ENCODE peak calls at places on chromosomes 6 and 20, in four cellular contexts. A is A549, K is HCT116, N is adrenal gland. J is an unnamed sample.

GRCh38 chr20:15111654-15112053 is 774.2 kb upstream of the FLRT3 start:
- DNase-seq in N (no peak), K (no peak), A (no peak), J (no peak)

GRCh38 chr6:17583811-17584210 is 16.3 kb upstream of the FAM8A1 start:
- DNase-seq in K (no peak), A (no peak), N (no peak), J (no peak)

GRCh38 chr20:17614176-17614811 is 44.4 kb downstream of the DSTN start:
- DNase-seq in K (no peak), A (peak; percentile 51), N (peak; percentile 54), J (peak; percentile 5)

GRCh38 chr6:67667640-67668422 is 967.3 kb upstream of the ADGRB3 start:
- DNase-seq in N (no peak), A (no peak), K (no peak), J (no peak)

GRCh38 chr6:105550961-105551625 is 148.2 kb upstream of the PREP start:
- DNase-seq in A (no peak), N (no peak), K (no peak), J (no peak)

GRCh38 chr20:56247954-56248782 is at the start of gene MC3R:
- DNase-seq in N (peak; percentile 56), K (peak; percentile 35), A (peak; percentile 63), J (peak; percentile 19)

GRCh38 chr6:42104807-42105713 is 37.4 kb downstream of the C6orf132 start:
- DNase-seq in N (no peak), K (no peak), A (no peak), J (no peak)

GRCh38 chr20:50256577-50256976 is 65.9 kb downstream of the CEBPB start:
- DNase-seq in A (no peak), N (no peak), K (no peak), J (no peak)

GRCh38 chr20:753897-754635 is 14.2 kb downstream of the SLC52A3 start:
- DNase-seq in A (no peak), K (no peak), N (no peak), J (no peak)

GRCh38 chr20:58571942-58572666 is 56.9 kb upstream of the APCDD1L start:
- DNase-seq in N (no peak), K (no peak), A (no peak), J (no peak)

GRCh38 chr6:44735631-44735963 is 348.1 kb downstream of the CDC5L start:
- DNase-seq in K (no peak), N (no peak), A (no peak), J (no peak)

GRCh38 chr20:56826971-56827645 is 198.0 kb downstream of the TFAP2C start:
- DNase-seq in K (no peak), N (no peak), A (peak; percentile 16), J (no peak)

GRCh38 chr6:79724816-79725215 is 93.7 kb downstream of the SH3BGRL2 start:
- DNase-seq in K (no peak), A (no peak), N (no peak), J (no peak)

GRCh38 chr20:50041238-50041915 is 58.6 kb downstream of the SNAI1 start:
- DNase-seq in N (no peak), K (no peak), A (no peak), J (no peak)

DNA sequence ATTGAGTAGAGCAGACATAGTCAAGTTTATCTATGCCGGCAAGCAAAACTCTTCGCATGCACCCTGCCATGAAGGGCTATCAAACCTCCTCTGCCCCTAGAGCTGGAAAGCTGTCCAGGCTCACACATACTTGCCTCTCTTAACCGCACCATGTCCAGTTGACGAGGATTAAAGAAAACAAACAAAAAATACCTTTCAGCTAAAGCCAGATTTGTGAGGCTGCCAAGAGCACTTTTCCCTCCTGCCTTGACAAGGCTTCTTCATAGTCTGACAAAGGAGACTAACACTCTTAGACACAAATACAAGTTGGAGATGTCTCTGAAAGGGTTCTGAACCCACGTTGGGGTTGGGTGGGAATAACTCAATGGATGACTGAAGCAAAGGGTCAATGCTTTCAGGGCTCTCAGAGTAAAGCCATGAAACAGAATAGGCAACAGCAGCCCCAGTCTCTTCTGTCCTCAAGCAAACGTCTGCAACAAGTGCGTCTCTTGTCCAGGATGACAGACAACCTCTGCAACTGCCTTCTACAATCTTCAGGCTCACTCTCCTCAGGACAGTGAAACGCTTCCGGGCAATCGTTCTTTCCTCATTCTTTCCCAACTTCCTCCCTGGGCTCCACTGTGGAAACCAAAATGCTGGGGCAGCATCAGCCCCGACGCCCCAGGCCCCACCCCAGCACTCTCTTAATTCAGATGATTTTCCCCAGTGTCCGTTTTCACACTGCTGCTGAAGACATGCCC is 57.8 kb downstream of the AGPAT4 start:
- DNase-seq in A (no peak), K (no peak), N (no peak), J (no peak)
- TF ChIP-seq POLR2A in A (no peak), K (no peak), N (no peak), J (no peak)

DNA sequence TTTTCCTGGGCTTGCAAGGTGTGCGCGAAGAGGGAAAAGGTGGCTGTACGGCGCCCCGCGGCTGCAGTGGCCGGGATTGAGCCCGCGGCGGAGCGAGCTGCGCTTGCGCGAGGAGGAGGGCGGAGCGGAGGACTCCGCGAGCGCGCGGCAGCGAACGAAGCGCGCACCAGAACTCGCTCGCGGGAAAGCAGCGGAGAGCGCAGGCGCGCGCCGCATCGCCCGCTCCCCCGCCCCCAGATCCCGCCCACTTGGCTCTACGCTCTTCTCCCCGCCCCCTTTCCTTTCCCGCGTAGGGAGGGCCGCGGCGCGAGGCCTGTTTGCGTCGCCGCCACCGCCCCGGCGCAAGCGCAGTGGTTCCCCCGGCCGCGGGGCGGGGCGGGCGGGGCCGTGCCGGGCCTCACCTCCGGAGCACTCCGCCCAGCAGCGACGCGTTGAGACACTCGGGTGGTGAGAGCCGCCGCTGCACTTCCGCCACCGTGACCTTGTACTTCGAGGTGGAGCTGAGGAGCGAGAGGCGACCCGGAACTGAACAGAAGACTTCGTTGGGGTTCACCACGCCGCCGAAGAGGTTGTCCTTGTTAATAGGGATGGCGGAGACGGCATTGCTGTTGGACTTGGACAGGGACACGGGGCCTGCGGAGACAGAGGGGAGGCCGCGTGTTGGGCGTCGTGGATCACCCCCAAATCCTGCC is 10.6 kb downstream of the TFAP2A start:
- DNase-seq in K (peak; percentile 92), A (peak; percentile 98), N (peak; percentile 92), J (peak; percentile 86)
- TF ChIP-seq POLR2A in K (peak; percentile 69), A (peak; percentile 49), N (peak; percentile 4), J (peak; percentile 70)

GRCh38 chr20:38146628-38147027 is 18.4 kb downstream of the TGM2 start:
- DNase-seq in N (no peak), K (no peak), A (no peak), J (no peak)

GRCh38 chr20:38147751-38148150 is 17.3 kb downstream of the TGM2 start:
- DNase-seq in N (no peak), K (no peak), A (no peak), J (no peak)

GRCh38 chr20:38148328-38149102 is 16.6 kb downstream of the TGM2 start:
- DNase-seq in A (no peak), N (no peak), K (no peak), J (no peak)

GRCh38 chr20:38146156-38146555 is 18.9 kb downstream of the TGM2 start:
- DNase-seq in N (no peak), A (no peak), K (no peak), J (no peak)

GRCh38 chr20:38147166-38147565 is 17.9 kb downstream of the TGM2 start:
- DNase-seq in K (no peak), A (no peak), N (no peak), J (no peak)
- TF ChIP-seq POLR2A in K (no peak), A (no peak), N (no peak), J (no peak)

DNA sequence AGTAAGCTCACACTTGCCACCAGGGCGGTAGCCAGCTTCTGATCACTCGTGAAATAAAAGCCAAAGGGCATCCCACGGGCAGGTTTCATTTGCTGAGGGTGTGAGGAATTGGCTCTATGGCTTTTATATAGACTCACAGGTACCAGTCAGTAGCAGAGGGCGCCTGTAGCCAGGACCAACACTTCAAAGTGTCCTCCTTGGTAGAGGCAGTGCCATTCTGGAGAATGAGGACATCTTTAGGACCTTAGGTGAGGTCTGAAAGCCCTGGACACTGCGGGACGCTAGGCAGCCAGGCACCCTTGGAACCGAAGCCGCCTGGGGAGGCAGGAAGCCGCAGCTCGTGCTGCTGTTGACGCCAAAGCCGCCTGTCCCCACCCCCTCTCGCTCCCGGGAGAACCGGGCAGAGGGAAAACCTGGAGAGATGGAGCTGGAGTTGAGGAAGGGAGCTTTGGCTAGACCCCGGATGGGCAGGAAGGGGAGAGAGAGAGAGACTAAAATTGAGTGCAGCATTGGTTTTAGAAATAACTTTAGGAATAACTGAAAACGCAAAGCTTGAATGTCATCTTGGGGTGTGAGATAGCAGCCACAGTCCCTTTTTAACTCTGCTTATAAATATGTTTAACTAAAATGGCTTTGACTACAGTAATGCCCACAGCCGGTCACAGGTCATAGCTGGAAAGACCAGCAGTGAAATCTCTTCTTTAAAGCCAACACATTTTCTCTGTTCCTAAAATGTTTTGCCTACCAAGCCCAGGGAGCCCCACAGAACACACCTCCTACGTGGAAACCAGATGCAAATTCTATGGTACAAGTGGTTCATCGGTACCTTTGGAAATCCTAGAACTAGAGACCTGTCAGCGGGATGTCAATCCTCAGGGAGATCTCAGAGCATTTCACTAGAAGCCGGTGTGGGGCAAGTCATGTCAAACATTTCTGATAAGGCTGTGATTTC is 128.5 kb upstream of the CDYL start:
- DNase-seq in K (peak; percentile 74), A (peak; percentile 81), N (peak; percentile 68), J (peak; percentile 71)
- TF ChIP-seq POLR2A in K (no peak), A (peak; percentile 31), N (no peak), J (peak; percentile 41)

DNA sequence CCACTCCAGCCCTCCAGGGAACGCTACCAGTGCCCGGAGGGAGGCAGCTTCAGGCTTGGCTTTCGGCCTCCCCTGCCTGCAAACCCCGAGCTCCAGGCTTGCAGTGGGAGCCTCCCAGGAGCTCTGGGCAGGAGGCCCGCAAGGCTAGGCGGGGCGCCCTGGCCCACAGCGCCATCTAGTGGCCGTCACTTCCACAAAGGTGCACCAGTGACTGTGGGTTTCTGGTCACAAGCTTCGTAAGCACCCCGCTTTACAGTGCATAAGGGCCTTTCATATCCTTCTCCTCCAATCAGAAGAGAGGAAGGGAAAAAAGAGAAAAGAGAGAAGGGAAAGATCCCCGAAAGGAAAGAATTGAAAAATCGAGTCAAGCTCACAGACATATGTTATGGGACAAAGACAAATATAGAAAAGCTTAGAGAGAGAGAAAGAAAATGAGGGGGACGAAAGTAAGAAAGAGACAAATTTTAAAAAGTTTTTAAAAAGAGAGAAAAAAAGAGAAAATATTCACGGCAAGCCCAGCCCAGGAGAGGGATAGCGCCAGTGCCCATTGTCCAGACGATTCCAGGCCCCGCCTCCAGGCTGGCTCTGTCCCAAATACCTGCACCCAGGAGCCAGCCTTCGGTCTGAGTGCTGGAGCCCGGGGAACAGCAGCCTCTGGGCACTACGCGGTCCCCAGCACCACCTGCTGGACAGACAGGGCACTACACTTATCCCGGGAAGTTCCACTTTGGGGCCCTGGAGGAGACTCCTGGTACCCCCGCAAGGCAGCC is 207.1 kb downstream of the PREX1 start:
- DNase-seq in A (peak; percentile 84), N (peak; percentile 77), K (peak; percentile 72), J (peak; percentile 93)
- TF ChIP-seq POLR2A in A (no peak), N (no peak), K (no peak), J (no peak)